ENCODE peak calls at places on chromosomes 7 and 10, in five cellular contexts. V is PC-9, T is right lobe of liver, B is hepatocyte, Q is heart left ventricle. R is an unnamed sample.

GRCh38 chr10:43444897-43445466 is 8.1 kb downstream of the ZNF487 start:
- DNase-seq in V (no peak), T (no peak), B (no peak), Q (no peak), R (no peak)

GRCh38 chr10:31118561-31118960 is 86.9 kb upstream of the ZNF438 start:
- DNase-seq in V (no peak), T (no peak), B (peak; percentile 16), Q (no peak), R (peak; percentile 75)

GRCh38 chr10:49741108-49741995 is 20.8 kb downstream of the OGDHL start:
- DNase-seq in V (no peak), T (no peak), B (no peak), Q (no peak), R (no peak)

GRCh38 chr10:88389456-88389855 is 193.7 kb downstream of the RNLS start:
- DNase-seq in V (no peak), T (no peak), B (peak; percentile 68), Q (peak; percentile 40), R (peak; percentile 64)

GRCh38 chr7:27182285-27182827 is 2.7 kb downstream of the HOXA11 start:
- DNase-seq in V (no peak), T (no peak), B (no peak), Q (no peak), R (no peak)

GRCh38 chr7:68511281-68511680 is 1087.0 kb upstream of the AUTS2 start:
- DNase-seq in V (no peak), T (no peak), B (no peak), Q (no peak), R (no peak)

GRCh38 chr10:49302088-49302487 is 3.1 kb downstream of the C10orf71 start:
- DNase-seq in V (no peak), T (no peak), B (no peak), Q (no peak), R (no peak)

GRCh38 chr10:11444531-11445228 is 166.8 kb downstream of the USP6NL start:
- DNase-seq in V (no peak), T (no peak), B (no peak), Q (no peak), R (no peak)

GRCh38 chr7:21916176-21916575 is 29.5 kb downstream of the CDCA7L start:
- DNase-seq in V (no peak), T (no peak), B (no peak), Q (no peak), R (no peak)

GRCh38 chr7:94130716-94131115 is 126.6 kb upstream of the BET1 start:
- DNase-seq in V (no peak), T (no peak), B (no peak), Q (no peak), R (no peak)

GRCh38 chr10:121593676-121594075 is 4.6 kb downstream of the FGFR2 start:
- DNase-seq in V (no peak), T (no peak), B (no peak), Q (no peak), R (no peak)

GRCh38 chr10:121594076-121594475 is 4.2 kb downstream of the FGFR2 start:
- DNase-seq in V (no peak), T (no peak), B (no peak), Q (no peak), R (no peak)

GRCh38 chr10:121595321-121595805 is 2.9 kb downstream of the FGFR2 start:
- DNase-seq in V (no peak), T (no peak), B (no peak), Q (no peak), R (no peak)

GRCh38 chr10:121595806-121596667 is 2.2 kb downstream of the FGFR2 start:
- DNase-seq in V (no peak), T (no peak), B (peak; percentile 42), Q (no peak), R (no peak)

GRCh38 chr10:121594623-121595320 is 3.5 kb downstream of the FGFR2 start:
- DNase-seq in V (no peak), T (no peak), B (no peak), Q (no peak), R (no peak)
- H3K4me1 ChIP-seq in V (no peaks in the 10 kb centered on the region), T (no peaks in the 10 kb centered on the region), B (peaks cover 41% of the 10 kb centered on the region), Q (peaks cover 9% of the 10 kb centered on the region), R (peaks cover 3% of the 10 kb centered on the region)

DNA sequence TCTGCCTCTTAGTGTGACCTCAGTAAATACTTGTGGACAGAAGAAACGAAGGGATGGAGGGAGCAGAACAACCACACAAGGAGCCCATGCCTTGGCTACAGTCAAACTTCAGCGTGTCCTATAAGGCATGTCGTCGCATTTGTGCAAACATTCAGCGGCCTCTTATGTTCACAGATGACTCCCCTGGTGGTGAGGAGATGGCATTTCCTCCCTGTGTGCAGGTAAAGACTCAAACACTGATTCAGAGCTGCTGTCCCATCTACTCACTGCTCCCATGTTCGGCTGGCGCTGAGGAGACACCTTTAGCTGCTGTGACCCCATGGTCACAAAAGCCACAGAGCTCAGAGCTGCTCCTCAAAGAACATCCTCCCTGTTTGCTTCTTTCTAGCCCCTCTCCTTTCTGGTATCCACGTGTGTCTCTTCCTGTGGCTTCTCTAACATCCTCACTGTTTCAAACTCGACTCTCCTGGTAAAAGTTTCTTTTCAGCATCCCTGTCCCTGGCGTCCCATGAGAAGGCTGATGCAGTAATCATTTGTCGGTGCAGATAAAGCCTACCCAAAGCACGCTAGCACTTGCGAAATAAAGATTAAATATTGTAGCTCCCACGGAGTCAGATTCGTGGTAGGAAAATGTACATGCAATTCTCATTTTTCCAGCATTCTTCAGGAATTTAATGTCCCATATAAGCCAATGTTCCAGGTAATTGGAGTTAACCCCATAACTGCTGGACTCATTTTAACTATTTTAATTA is 124.9 kb upstream of the NEBL start:
- DNase-seq in V (no peak), T (no peak), B (peak; percentile 16), Q (no peak), R (no peak)
- TF ChIP-seq CTCF in V (no peak), T (no peak), B (peak; percentile 11), Q (no peak), R (no peak)

GRCh38 chr10:34702982-34703381 is 112.1 kb downstream of the PARD3 start:
- DNase-seq in V (no peak), T (no peak), B (no peak), Q (no peak), R (no peak)
- H3K4me1 ChIP-seq in V (peaks cover 38% of the 10 kb centered on the region), T (no peaks in the 10 kb centered on the region), B (peaks cover 45% of the 10 kb centered on the region), Q (peaks cover 20% of the 10 kb centered on the region), R (peaks cover 53% of the 10 kb centered on the region)

DNA sequence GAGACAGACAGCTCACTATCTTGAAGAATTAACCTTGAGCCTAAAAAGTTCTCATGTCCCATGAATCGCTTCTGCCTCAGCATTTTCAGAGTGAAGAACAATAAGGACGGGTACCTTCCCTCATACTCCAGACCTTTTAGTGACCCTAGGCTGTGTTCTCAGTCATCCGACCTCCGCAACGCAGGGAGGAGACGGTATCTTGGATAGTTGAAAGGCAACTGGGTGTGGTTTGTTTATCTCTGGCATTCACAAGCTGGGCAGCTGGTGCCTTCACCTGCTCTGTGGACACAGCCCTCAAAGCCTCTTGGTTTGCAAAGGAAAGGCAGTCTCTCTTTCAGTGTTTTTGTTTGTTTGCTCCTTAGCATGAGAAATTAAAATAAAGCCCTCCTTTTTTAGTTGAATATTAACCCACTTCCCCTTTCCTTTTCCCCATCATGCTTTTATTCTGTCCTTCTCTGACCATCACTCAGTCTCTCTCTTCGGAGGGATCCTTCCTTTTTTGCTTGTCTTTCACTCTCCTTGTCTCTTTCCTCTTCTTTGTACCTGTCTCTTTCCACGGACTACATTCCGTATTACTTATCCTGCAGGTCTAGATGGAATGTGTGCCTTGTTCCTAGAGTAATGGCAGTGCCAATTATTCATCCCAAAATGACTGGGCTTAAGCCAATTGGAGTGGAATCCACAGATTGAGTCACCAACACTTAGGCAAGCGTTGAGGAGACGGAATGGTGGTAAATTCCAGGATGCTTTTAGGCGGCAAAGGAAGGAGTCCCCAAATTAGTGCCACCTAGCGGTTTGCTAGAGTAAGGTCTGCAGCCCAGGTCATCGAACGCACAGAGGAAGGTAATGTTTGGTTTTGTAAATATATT is 45.8 kb downstream of the PRR15 start:
- DNase-seq in V (peak; percentile 93), T (no peak), B (peak; percentile 61), Q (no peak), R (no peak)
- TF ChIP-seq CTCF in V (peak; percentile 86), T (peak; percentile 52), B (peak; percentile 65), Q (peak; percentile 63), R (peak; percentile 27)

DNA sequence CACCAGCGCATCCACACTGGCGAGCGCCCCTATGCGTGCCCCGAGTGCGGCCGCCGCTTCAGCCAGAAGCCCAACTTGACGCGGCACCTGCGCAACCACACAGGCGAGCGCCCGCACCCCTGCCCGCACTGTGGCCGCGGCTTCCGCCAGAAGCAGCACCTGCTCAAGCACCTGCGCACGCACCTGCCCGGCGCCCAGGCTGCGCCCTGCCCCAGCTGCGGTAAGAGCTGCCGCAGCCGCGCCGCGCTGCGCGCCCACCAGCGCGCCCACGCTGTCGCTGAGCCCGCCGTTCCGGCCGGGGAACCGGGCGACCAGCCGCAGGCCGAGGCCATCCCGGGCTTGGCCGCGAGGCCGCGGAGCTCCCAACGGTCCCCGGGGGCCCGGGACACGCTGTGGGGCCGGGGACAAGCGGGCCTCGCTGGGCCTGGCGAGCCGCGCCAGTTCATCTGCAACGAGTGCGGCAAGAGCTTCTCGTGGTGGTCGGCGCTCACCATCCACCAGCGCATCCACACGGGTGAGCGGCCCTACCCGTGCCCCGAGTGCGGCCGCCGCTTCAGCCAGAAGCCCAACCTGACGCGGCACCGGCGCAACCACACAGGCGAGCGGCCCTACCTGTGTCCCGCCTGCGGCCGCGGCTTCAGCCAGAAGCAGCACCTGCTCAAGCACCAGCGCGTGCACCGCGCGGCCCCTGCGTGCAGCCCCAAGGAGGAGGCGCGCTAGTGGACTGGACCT is 18.4 kb downstream of the ZNF775 start:
- DNase-seq in V (no peak), T (no peak), B (no peak), Q (no peak), R (no peak)
- H3K4me1 ChIP-seq in V (peaks cover 43% of the 10 kb centered on the region), T (no peaks in the 10 kb centered on the region), B (peaks cover 11% of the 10 kb centered on the region), Q (no peaks in the 10 kb centered on the region), R (no peaks in the 10 kb centered on the region)

DNA sequence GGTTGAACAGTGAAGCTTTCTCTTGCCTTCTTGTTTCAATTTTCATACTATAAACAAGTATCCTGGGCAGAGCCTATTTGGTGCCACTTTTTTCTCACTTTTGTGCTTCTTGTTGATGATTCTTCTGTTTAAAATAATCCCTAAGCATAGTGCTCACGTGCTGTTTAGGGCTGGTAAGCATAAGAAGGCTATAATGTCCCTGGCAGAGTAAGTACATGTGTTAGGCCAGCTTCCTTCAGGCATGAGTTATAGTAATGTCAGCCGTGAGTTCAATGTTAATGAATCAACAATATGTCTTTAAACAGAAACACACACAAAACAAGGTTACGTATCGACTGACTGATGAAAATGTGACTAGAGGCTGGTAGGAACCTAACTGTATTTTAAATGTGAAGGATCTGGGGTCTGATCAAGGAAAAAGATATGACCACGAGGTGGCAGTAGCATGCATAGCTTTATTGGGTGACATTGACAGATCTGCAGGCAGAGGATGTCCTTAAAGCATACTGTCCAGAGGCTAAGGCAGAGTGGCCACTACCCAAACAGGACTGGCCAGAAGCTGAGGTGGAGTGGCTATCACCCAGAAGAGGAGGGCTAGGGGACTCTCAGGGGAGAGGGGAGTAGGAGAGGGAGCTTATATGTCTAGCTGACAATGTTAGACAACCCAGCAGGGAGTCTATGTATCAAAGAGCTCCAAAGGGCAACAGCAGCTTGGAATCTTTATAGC is 113.7 kb downstream of the BRAF start:
- DNase-seq in V (peak; percentile 68), T (no peak), B (peak; percentile 80), Q (peak; percentile 56), R (peak; percentile 73)
- TF ChIP-seq CTCF in V (peak; percentile 91), T (peak; percentile 77), B (peak; percentile 80), Q (peak; percentile 85), R (peak; percentile 79)

GRCh38 chr7:18900801-18901200 is 216.6 kb downstream of the TWIST1 start:
- DNase-seq in V (no peak), T (no peak), B (no peak), Q (no peak), R (no peak)
- H3K4me1 ChIP-seq in V (peaks cover 7% of the 10 kb centered on the region), T (no peaks in the 10 kb centered on the region), B (no peaks in the 10 kb centered on the region), Q (no peaks in the 10 kb centered on the region), R (no peaks in the 10 kb centered on the region)

R was measured in ascending aorta.